ENCODE peak calls at places on chromosomes 11 and 22, in five cellular contexts. N, L, O, J and U are unnamed samples.

GRCh38 chr11:102269927-102270326 is 47.4 kb upstream of the BIRC3 start:
- DNase-seq in J (no peak), N (no peak), O (no peak), L (no peak), U (no peak)

GRCh38 chr11:1659478-1659877 is 29.9 kb downstream of the KRTAP5-5 start:
- DNase-seq in L (no peak), O (no peak), N (no peak), J (peak), U (no peak)

GRCh38 chr11:111185259-111185658 is 60.3 kb upstream of the POU2AF2 start:
- DNase-seq in L (no peak), J (no peak), O (no peak), N (no peak), U (no peak)

GRCh38 chr22:22371031-22371541 is 126.5 kb downstream of the VPREB1 start:
- DNase-seq in N (no peak), L (no peak), O (no peak), J (no peak), U (no peak)

GRCh38 chr11:29312817-29313216 is 704.0 kb downstream of the KCNA4 start:
- DNase-seq in O (no peak), N (no peak), L (no peak), J (no peak), U (no peak)

GRCh38 chr11:113546757-113547507 is 71.7 kb upstream of the DRD2 start:
- DNase-seq in O (no peak), N (no peak), L (no peak), J (no peak), U (no peak)

GRCh38 chr11:69442807-69443137 is 38.7 kb upstream of the LINC01488 start:
- DNase-seq in N (peak), J (no peak), L (no peak), O (no peak), U (no peak)

GRCh38 chr11:96278039-96278897 is 64.7 kb downstream of the MAML2 start:
- DNase-seq in L (no peak), J (no peak), N (no peak), O (no peak), U (no peak)

GRCh38 chr22:24400726-24401596 is 26.4 kb upstream of the ADORA2A start:
- DNase-seq in L (no peak), J (no peak), N (no peak), O (no peak), U (no peak)

GRCh38 chr22:19062909-19063308 is 59.3 kb downstream of the DGCR2 start:
- DNase-seq in N (no peak), L (no peak), J (no peak), O (no peak), U (no peak)